ENCODE peak calls at places on chromosomes 1 and 21, in eight cellular contexts. One of them, this sample, is unnamed.

GRCh38 chr1:25805863-25806225 is 5.9 kb downstream of the SELENON start:
- DNase-seq in H4: no peak
- DNase-seq in EH: peak
- DNase-seq in natural killer cell treated with Interleukin-12 subunit alpha and Interleukin-12 subunit beta and Interleukin-15 and Interleukin-18, amount 100 ng/mL, for 72 hours: no peak
- DNase-seq in type B pancreatic cell: no peak
- DNase-seq in anterior cingulate cortex: peak
- DNase-seq in esophagus muscularis mucosa: no peak
- DNase-seq in Daoy: no peak
- DNase-seq in this sample: peak

GRCh38 chr1:91402023-91402422 is 2.6 kb downstream of the HFM1 start:
- DNase-seq in anterior cingulate cortex: no peak
- DNase-seq in type B pancreatic cell: no peak
- DNase-seq in esophagus muscularis mucosa: no peak
- DNase-seq in natural killer cell treated with Interleukin-12 subunit alpha and Interleukin-12 subunit beta and Interleukin-15 and Interleukin-18, amount 100 ng/mL, for 72 hours: no peak
- DNase-seq in EH: peak
- DNase-seq in H4: peak
- DNase-seq in Daoy: peak
- DNase-seq in this sample: no peak

GRCh38 chr1:1068374-1069060 is 5.6 kb downstream of the RNF223 start:
- DNase-seq in natural killer cell treated with Interleukin-12 subunit alpha and Interleukin-12 subunit beta and Interleukin-15 and Interleukin-18, amount 100 ng/mL, for 72 hours: no peak
- DNase-seq in EH: no peak
- DNase-seq in Daoy: no peak
- DNase-seq in type B pancreatic cell: no peak
- DNase-seq in esophagus muscularis mucosa: no peak
- DNase-seq in H4: no peak
- DNase-seq in anterior cingulate cortex: no peak
- DNase-seq in this sample: no peak

GRCh38 chr1:53732912-53733317 is 6.0 kb downstream of the GLIS1 start:
- DNase-seq in H4: peak
- DNase-seq in natural killer cell treated with Interleukin-12 subunit alpha and Interleukin-12 subunit beta and Interleukin-15 and Interleukin-18, amount 100 ng/mL, for 72 hours: no peak
- DNase-seq in anterior cingulate cortex: no peak
- DNase-seq in esophagus muscularis mucosa: no peak
- DNase-seq in type B pancreatic cell: no peak
- DNase-seq in Daoy: peak
- DNase-seq in EH: peak
- DNase-seq in this sample: no peak

GRCh38 chr1:158077366-158078256 is 84.2 kb downstream of the KIRREL1 start:
- DNase-seq in anterior cingulate cortex: no peak
- DNase-seq in Daoy: no peak
- DNase-seq in esophagus muscularis mucosa: no peak
- DNase-seq in H4: no peak
- DNase-seq in natural killer cell treated with Interleukin-12 subunit alpha and Interleukin-12 subunit beta and Interleukin-15 and Interleukin-18, amount 100 ng/mL, for 72 hours: no peak
- DNase-seq in EH: no peak
- DNase-seq in type B pancreatic cell: no peak
- DNase-seq in this sample: no peak

GRCh38 chr1:19074361-19074901 is 118.0 kb upstream of the IFFO2 start:
- DNase-seq in Daoy: no peak
- DNase-seq in anterior cingulate cortex: no peak
- DNase-seq in esophagus muscularis mucosa: no peak
- DNase-seq in H4: no peak
- DNase-seq in EH: no peak
- DNase-seq in type B pancreatic cell: no peak
- DNase-seq in natural killer cell treated with Interleukin-12 subunit alpha and Interleukin-12 subunit beta and Interleukin-15 and Interleukin-18, amount 100 ng/mL, for 72 hours: no peak
- DNase-seq in this sample: no peak

GRCh38 chr1:22376976-22377375 is 74.7 kb upstream of the ZBTB40 start:
- DNase-seq in EH: peak
- DNase-seq in esophagus muscularis mucosa: no peak
- DNase-seq in type B pancreatic cell: no peak
- DNase-seq in Daoy: peak
- DNase-seq in natural killer cell treated with Interleukin-12 subunit alpha and Interleukin-12 subunit beta and Interleukin-15 and Interleukin-18, amount 100 ng/mL, for 72 hours: no peak
- DNase-seq in anterior cingulate cortex: no peak
- DNase-seq in H4: no peak
- DNase-seq in this sample: no peak

GRCh38 chr1:92274939-92275338 is 23.8 kb downstream of the GLMN start:
- DNase-seq in type B pancreatic cell: no peak
- DNase-seq in anterior cingulate cortex: no peak
- DNase-seq in Daoy: peak
- DNase-seq in EH: peak
- DNase-seq in H4: no peak
- DNase-seq in natural killer cell treated with Interleukin-12 subunit alpha and Interleukin-12 subunit beta and Interleukin-15 and Interleukin-18, amount 100 ng/mL, for 72 hours: no peak
- DNase-seq in esophagus muscularis mucosa: no peak
- DNase-seq in this sample: no peak

GRCh38 chr21:31945576-31945975 is 72.8 kb downstream of the HUNK start:
- DNase-seq in esophagus muscularis mucosa: no peak
- DNase-seq in type B pancreatic cell: no peak
- DNase-seq in EH: peak
- DNase-seq in H4: no peak
- DNase-seq in Daoy: peak
- DNase-seq in natural killer cell treated with Interleukin-12 subunit alpha and Interleukin-12 subunit beta and Interleukin-15 and Interleukin-18, amount 100 ng/mL, for 72 hours: no peak
- DNase-seq in anterior cingulate cortex: no peak
- DNase-seq in this sample: no peak

GRCh38 chr1:160411963-160412362 is 11.6 kb downstream of the VANGL2 start:
- DNase-seq in anterior cingulate cortex: no peak
- DNase-seq in Daoy: no peak
- DNase-seq in type B pancreatic cell: no peak
- DNase-seq in H4: no peak
- DNase-seq in esophagus muscularis mucosa: no peak
- DNase-seq in natural killer cell treated with Interleukin-12 subunit alpha and Interleukin-12 subunit beta and Interleukin-15 and Interleukin-18, amount 100 ng/mL, for 72 hours: no peak
- DNase-seq in EH: no peak
- DNase-seq in this sample: no peak

GRCh38 chr1:24978383-24979032 is 48.4 kb upstream of the RUNX3 start:
- DNase-seq in EH: no peak
- DNase-seq in Daoy: no peak
- DNase-seq in type B pancreatic cell: no peak
- DNase-seq in natural killer cell treated with Interleukin-12 subunit alpha and Interleukin-12 subunit beta and Interleukin-15 and Interleukin-18, amount 100 ng/mL, for 72 hours: peak
- DNase-seq in esophagus muscularis mucosa: no peak
- DNase-seq in anterior cingulate cortex: no peak
- DNase-seq in H4: no peak
- DNase-seq in this sample: no peak

GRCh38 chr1:204299828-204300365 is 59.8 kb downstream of the PLEKHA6 start:
- DNase-seq in natural killer cell treated with Interleukin-12 subunit alpha and Interleukin-12 subunit beta and Interleukin-15 and Interleukin-18, amount 100 ng/mL, for 72 hours: no peak
- DNase-seq in esophagus muscularis mucosa: no peak
- DNase-seq in anterior cingulate cortex: no peak
- DNase-seq in EH: no peak
- DNase-seq in H4: no peak
- DNase-seq in type B pancreatic cell: no peak
- DNase-seq in Daoy: no peak
- DNase-seq in this sample: no peak

GRCh38 chr1:198560093-198560638 is 19.7 kb upstream of the ATP6V1G3 start:
- DNase-seq in anterior cingulate cortex: no peak
- DNase-seq in type B pancreatic cell: no peak
- DNase-seq in EH: peak
- DNase-seq in natural killer cell treated with Interleukin-12 subunit alpha and Interleukin-12 subunit beta and Interleukin-15 and Interleukin-18, amount 100 ng/mL, for 72 hours: no peak
- DNase-seq in H4: peak
- DNase-seq in Daoy: peak
- DNase-seq in esophagus muscularis mucosa: no peak
- DNase-seq in this sample: no peak

GRCh38 chr1:208201241-208201640 is 42.9 kb downstream of the PLXNA2 start:
- DNase-seq in type B pancreatic cell: no peak
- DNase-seq in anterior cingulate cortex: no peak
- DNase-seq in esophagus muscularis mucosa: no peak
- DNase-seq in EH: peak
- DNase-seq in natural killer cell treated with Interleukin-12 subunit alpha and Interleukin-12 subunit beta and Interleukin-15 and Interleukin-18, amount 100 ng/mL, for 72 hours: no peak
- DNase-seq in Daoy: peak
- DNase-seq in H4: peak
- DNase-seq in this sample: no peak

GRCh38 chr1:243461700-243462099 is 205.9 kb downstream of the SDCCAG8 start:
- DNase-seq in H4: no peak
- DNase-seq in Daoy: no peak
- DNase-seq in EH: no peak
- DNase-seq in natural killer cell treated with Interleukin-12 subunit alpha and Interleukin-12 subunit beta and Interleukin-15 and Interleukin-18, amount 100 ng/mL, for 72 hours: no peak
- DNase-seq in type B pancreatic cell: no peak
- DNase-seq in anterior cingulate cortex: no peak
- DNase-seq in esophagus muscularis mucosa: no peak
- DNase-seq in this sample: no peak

GRCh38 chr21:45938811-45939520 is 42.6 kb upstream of the COL6A1 start:
- DNase-seq in EH: no peak
- DNase-seq in natural killer cell treated with Interleukin-12 subunit alpha and Interleukin-12 subunit beta and Interleukin-15 and Interleukin-18, amount 100 ng/mL, for 72 hours: no peak
- DNase-seq in H4: no peak
- DNase-seq in anterior cingulate cortex: no peak
- DNase-seq in Daoy: no peak
- DNase-seq in type B pancreatic cell: no peak
- DNase-seq in esophagus muscularis mucosa: no peak
- DNase-seq in this sample: no peak

GRCh38 chr21:45313015-45313414 is 25.3 kb upstream of the POFUT2 start:
- DNase-seq in Daoy: no peak
- DNase-seq in natural killer cell treated with Interleukin-12 subunit alpha and Interleukin-12 subunit beta and Interleukin-15 and Interleukin-18, amount 100 ng/mL, for 72 hours: no peak
- DNase-seq in anterior cingulate cortex: no peak
- DNase-seq in type B pancreatic cell: no peak
- DNase-seq in esophagus muscularis mucosa: no peak
- DNase-seq in H4: no peak
- DNase-seq in EH: no peak
- DNase-seq in this sample: no peak

GRCh38 chr1:166839600-166840308 is 479 bp downstream of the POGK start:
- DNase-seq in natural killer cell treated with Interleukin-12 subunit alpha and Interleukin-12 subunit beta and Interleukin-15 and Interleukin-18, amount 100 ng/mL, for 72 hours: no peak
- DNase-seq in type B pancreatic cell: no peak
- DNase-seq in H4: peak
- DNase-seq in esophagus muscularis mucosa: no peak
- DNase-seq in EH: peak
- DNase-seq in Daoy: peak
- DNase-seq in anterior cingulate cortex: peak
- DNase-seq in this sample: peak

GRCh38 chr21:34593954-34594531 is 20.9 kb downstream of the RCAN1 start:
- DNase-seq in anterior cingulate cortex: no peak
- DNase-seq in natural killer cell treated with Interleukin-12 subunit alpha and Interleukin-12 subunit beta and Interleukin-15 and Interleukin-18, amount 100 ng/mL, for 72 hours: no peak
- DNase-seq in H4: no peak
- DNase-seq in EH: no peak
- DNase-seq in Daoy: no peak
- DNase-seq in esophagus muscularis mucosa: no peak
- DNase-seq in type B pancreatic cell: no peak
- DNase-seq in this sample: no peak

GRCh38 chr1:86522230-86522629 is 24.6 kb upstream of the CLCA4 start:
- DNase-seq in EH: no peak
- DNase-seq in natural killer cell treated with Interleukin-12 subunit alpha and Interleukin-12 subunit beta and Interleukin-15 and Interleukin-18, amount 100 ng/mL, for 72 hours: no peak
- DNase-seq in type B pancreatic cell: no peak
- DNase-seq in Daoy: no peak
- DNase-seq in H4: no peak
- DNase-seq in esophagus muscularis mucosa: no peak
- DNase-seq in anterior cingulate cortex: no peak
- DNase-seq in this sample: no peak

GRCh38 chr1:115706774-115707425 is 61.6 kb downstream of the CASQ2 start:
- DNase-seq in H4: peak
- DNase-seq in type B pancreatic cell: no peak
- DNase-seq in Daoy: peak
- DNase-seq in EH: peak
- DNase-seq in esophagus muscularis mucosa: no peak
- DNase-seq in anterior cingulate cortex: no peak
- DNase-seq in natural killer cell treated with Interleukin-12 subunit alpha and Interleukin-12 subunit beta and Interleukin-15 and Interleukin-18, amount 100 ng/mL, for 72 hours: no peak
- DNase-seq in this sample: no peak

GRCh38 chr1:218346391-218347204 is 1.5 kb downstream of the TGFB2 start:
- DNase-seq in Daoy: peak
- DNase-seq in esophagus muscularis mucosa: no peak
- DNase-seq in EH: peak
- DNase-seq in type B pancreatic cell: no peak
- DNase-seq in natural killer cell treated with Interleukin-12 subunit alpha and Interleukin-12 subunit beta and Interleukin-15 and Interleukin-18, amount 100 ng/mL, for 72 hours: no peak
- DNase-seq in H4: peak
- DNase-seq in anterior cingulate cortex: peak
- DNase-seq in this sample: no peak

GRCh38 chr1:23696335-23696989 is 4.9 kb downstream of the RPL11 start:
- DNase-seq in type B pancreatic cell: no peak
- DNase-seq in natural killer cell treated with Interleukin-12 subunit alpha and Interleukin-12 subunit beta and Interleukin-15 and Interleukin-18, amount 100 ng/mL, for 72 hours: no peak
- DNase-seq in H4: no peak
- DNase-seq in anterior cingulate cortex: no peak
- DNase-seq in Daoy: no peak
- DNase-seq in EH: no peak
- DNase-seq in esophagus muscularis mucosa: no peak
- DNase-seq in this sample: no peak

GRCh38 chr1:178266619-178267066 is 172.7 kb downstream of the RASAL2 start:
- DNase-seq in H4: no peak
- DNase-seq in Daoy: no peak
- DNase-seq in EH: no peak
- DNase-seq in anterior cingulate cortex: no peak
- DNase-seq in natural killer cell treated with Interleukin-12 subunit alpha and Interleukin-12 subunit beta and Interleukin-15 and Interleukin-18, amount 100 ng/mL, for 72 hours: no peak
- DNase-seq in type B pancreatic cell: no peak
- DNase-seq in esophagus muscularis mucosa: no peak
- DNase-seq in this sample: no peak

GRCh38 chr21:35677298-35677841 is 383.0 kb downstream of the SETD4 start:
- DNase-seq in EH: no peak
- DNase-seq in H4: no peak
- DNase-seq in natural killer cell treated with Interleukin-12 subunit alpha and Interleukin-12 subunit beta and Interleukin-15 and Interleukin-18, amount 100 ng/mL, for 72 hours: no peak
- DNase-seq in type B pancreatic cell: no peak
- DNase-seq in esophagus muscularis mucosa: no peak
- DNase-seq in Daoy: no peak
- DNase-seq in anterior cingulate cortex: no peak
- DNase-seq in this sample: no peak

GRCh38 chr1:26067432-26067911 is at the start of gene TRIM63:
- DNase-seq in anterior cingulate cortex: no peak
- DNase-seq in Daoy: no peak
- DNase-seq in H4: no peak
- DNase-seq in esophagus muscularis mucosa: no peak
- DNase-seq in type B pancreatic cell: no peak
- DNase-seq in EH: no peak
- DNase-seq in natural killer cell treated with Interleukin-12 subunit alpha and Interleukin-12 subunit beta and Interleukin-15 and Interleukin-18, amount 100 ng/mL, for 72 hours: no peak
- DNase-seq in this sample: no peak

GRCh38 chr1:220926146-220926545 is 46.9 kb downstream of the HLX start:
- DNase-seq in natural killer cell treated with Interleukin-12 subunit alpha and Interleukin-12 subunit beta and Interleukin-15 and Interleukin-18, amount 100 ng/mL, for 72 hours: no peak
- DNase-seq in Daoy: no peak
- DNase-seq in anterior cingulate cortex: no peak
- DNase-seq in H4: no peak
- DNase-seq in EH: peak
- DNase-seq in type B pancreatic cell: no peak
- DNase-seq in esophagus muscularis mucosa: peak
- DNase-seq in this sample: no peak

GRCh38 chr1:226677121-226678020 is 61.7 kb downstream of the ITPKB start:
- DNase-seq in EH: peak
- DNase-seq in anterior cingulate cortex: peak
- DNase-seq in Daoy: peak
- DNase-seq in H4: no peak
- DNase-seq in type B pancreatic cell: no peak
- DNase-seq in esophagus muscularis mucosa: peak
- DNase-seq in natural killer cell treated with Interleukin-12 subunit alpha and Interleukin-12 subunit beta and Interleukin-15 and Interleukin-18, amount 100 ng/mL, for 72 hours: peak
- DNase-seq in this sample: peak

GRCh38 chr1:73761559-73761958 is 436.4 kb downstream of the LRRIQ3 start:
- DNase-seq in Daoy: no peak
- DNase-seq in natural killer cell treated with Interleukin-12 subunit alpha and Interleukin-12 subunit beta and Interleukin-15 and Interleukin-18, amount 100 ng/mL, for 72 hours: no peak
- DNase-seq in type B pancreatic cell: no peak
- DNase-seq in anterior cingulate cortex: no peak
- DNase-seq in esophagus muscularis mucosa: no peak
- DNase-seq in EH: no peak
- DNase-seq in H4: no peak
- DNase-seq in this sample: no peak

GRCh38 chr1:51421961-51422360 is 91.6 kb upstream of the TTC39A start:
- DNase-seq in esophagus muscularis mucosa: no peak
- DNase-seq in EH: peak
- DNase-seq in anterior cingulate cortex: no peak
- DNase-seq in Daoy: peak
- DNase-seq in H4: peak
- DNase-seq in type B pancreatic cell: no peak
- DNase-seq in natural killer cell treated with Interleukin-12 subunit alpha and Interleukin-12 subunit beta and Interleukin-15 and Interleukin-18, amount 100 ng/mL, for 72 hours: no peak
- DNase-seq in this sample: no peak

GRCh38 chr1:162035241-162035640 is 11.6 kb upstream of the OLFML2B start:
- DNase-seq in esophagus muscularis mucosa: no peak
- DNase-seq in EH: peak
- DNase-seq in Daoy: peak
- DNase-seq in type B pancreatic cell: no peak
- DNase-seq in natural killer cell treated with Interleukin-12 subunit alpha and Interleukin-12 subunit beta and Interleukin-15 and Interleukin-18, amount 100 ng/mL, for 72 hours: no peak
- DNase-seq in H4: peak
- DNase-seq in anterior cingulate cortex: no peak
- DNase-seq in this sample: no peak

GRCh38 chr1:74943046-74943445 is 191.1 kb upstream of the LHX8 start:
- DNase-seq in esophagus muscularis mucosa: no peak
- DNase-seq in EH: no peak
- DNase-seq in natural killer cell treated with Interleukin-12 subunit alpha and Interleukin-12 subunit beta and Interleukin-15 and Interleukin-18, amount 100 ng/mL, for 72 hours: no peak
- DNase-seq in Daoy: no peak
- DNase-seq in type B pancreatic cell: no peak
- DNase-seq in H4: no peak
- DNase-seq in anterior cingulate cortex: no peak
- DNase-seq in this sample: no peak

GRCh38 chr1:100708476-100709062 is 11.0 kb upstream of the VCAM1 start:
- DNase-seq in H4: no peak
- DNase-seq in Daoy: no peak
- DNase-seq in type B pancreatic cell: no peak
- DNase-seq in EH: peak
- DNase-seq in anterior cingulate cortex: no peak
- DNase-seq in esophagus muscularis mucosa: no peak
- DNase-seq in natural killer cell treated with Interleukin-12 subunit alpha and Interleukin-12 subunit beta and Interleukin-15 and Interleukin-18, amount 100 ng/mL, for 72 hours: no peak
- DNase-seq in this sample: no peak

GRCh38 chr1:108041360-108042143 is 76.6 kb upstream of the VAV3 start:
- DNase-seq in EH: no peak
- DNase-seq in esophagus muscularis mucosa: no peak
- DNase-seq in type B pancreatic cell: no peak
- DNase-seq in anterior cingulate cortex: no peak
- DNase-seq in natural killer cell treated with Interleukin-12 subunit alpha and Interleukin-12 subunit beta and Interleukin-15 and Interleukin-18, amount 100 ng/mL, for 72 hours: peak
- DNase-seq in Daoy: no peak
- DNase-seq in H4: no peak
- DNase-seq in this sample: no peak